ENCODE peak calls at places on chromosomes 11 and 22, in four cellular contexts. G is left lung, O is caudate nucleus, J is heart right ventricle. P is an unnamed sample.
A peak's percentile ranks its signal among the peaks of the same experiment; 100 is the strongest.

GRCh38 chr22:27913162-27913741 is 5.8 kb downstream of the PITPNB start:
- DNase-seq in G (no peak), O (no peak), J (no peak), P (no peak)

GRCh38 chr11:25928076-25928475 is 403.9 kb upstream of the ANO3 start:
- DNase-seq in G (no peak), O (no peak), J (no peak), P (no peak)

GRCh38 chr11:121630041-121630440 is 177.3 kb upstream of the SORL1-AS1 start:
- DNase-seq in G (no peak), O (no peak), J (no peak), P (no peak)

GRCh38 chr11:119737678-119738439 is 8.9 kb upstream of the NECTIN1 start:
- DNase-seq in G (no peak), O (no peak), J (no peak), P (no peak)

GRCh38 chr11:41116970-41117369 is 342.5 kb downstream of the LRRC4C start:
- DNase-seq in G (no peak), O (no peak), J (no peak), P (no peak)

GRCh38 chr22:50071432-50072166 is 13.5 kb upstream of the TTLL8 start:
- DNase-seq in G (no peak), O (no peak), J (no peak), P (no peak)

GRCh38 chr11:131136476-131136875 is 220.2 kb upstream of the SNX19 start:
- DNase-seq in G (no peak), O (no peak), J (no peak), P (no peak)

GRCh38 chr11:1763796-1764661 is at the start of gene CTSD:
- DNase-seq in G (peak; percentile 92), O (peak; percentile 88), J (peak; percentile 94), P (no peak)

GRCh38 chr11:12827929-12828812 is 153.9 kb downstream of the TEAD1 start:
- DNase-seq in G (no peak), O (peak; percentile 50), J (no peak), P (no peak)

GRCh38 chr11:103947566-103947919 is 88.9 kb upstream of the DDI1 start:
- DNase-seq in G (no peak), O (no peak), J (no peak), P (no peak)

GRCh38 chr11:10640308-10640707 is 53.2 kb downstream of the IRAG1 start:
- DNase-seq in G (no peak), O (no peak), J (no peak), P (no peak)

GRCh38 chr11:10637629-10638028 is 55.9 kb downstream of the IRAG1 start:
- DNase-seq in G (no peak), O (no peak), J (no peak), P (no peak)

GRCh38 chr11:10638285-10638684 is 55.3 kb downstream of the IRAG1 start:
- DNase-seq in G (no peak), O (peak; percentile 53), J (no peak), P (no peak)

GRCh38 chr11:10641314-10642206 is 52.0 kb downstream of the IRAG1 start:
- DNase-seq in G (no peak), O (no peak), J (no peak), P (no peak)

GRCh38 chr11:10639350-10639749 is 54.2 kb downstream of the IRAG1 start:
- DNase-seq in G (no peak), O (no peak), J (no peak), P (no peak)
- H3K27ac ChIP-seq in G (peak overlapping the region; percentile 48), O (peak overlapping the region; percentile 90), J (peak overlapping the region; percentile 6), P (no peak overlapping the region)

GRCh38 chr11:617912-618682 is 2.3 kb upstream of the IRF7 start:
- DNase-seq in G (no peak), O (no peak), J (no peak), P (no peak)

GRCh38 chr11:615453-616319 is at the start of gene IRF7:
- DNase-seq in G (peak; percentile 97), O (peak; percentile 84), J (peak; percentile 96), P (peak; percentile 59)

GRCh38 chr11:617248-617911 is 1.6 kb upstream of the IRF7 start:
- DNase-seq in G (no peak), O (no peak), J (peak; percentile 20), P (no peak)

GRCh38 chr11:614583-615452 is 932 bp downstream of the IRF7 start:
- DNase-seq in G (no peak), O (no peak), J (peak; percentile 59), P (no peak)

GRCh38 chr11:616320-617220 is 820 bp upstream of the IRF7 start:
- DNase-seq in G (peak; percentile 58), O (no peak), J (no peak), P (no peak)
- H3K27ac ChIP-seq in G (peak overlapping the region; percentile 97), O (no peak overlapping the region), J (peak overlapping the region; percentile 99), P (peak overlapping the region; percentile 77)

DNA sequence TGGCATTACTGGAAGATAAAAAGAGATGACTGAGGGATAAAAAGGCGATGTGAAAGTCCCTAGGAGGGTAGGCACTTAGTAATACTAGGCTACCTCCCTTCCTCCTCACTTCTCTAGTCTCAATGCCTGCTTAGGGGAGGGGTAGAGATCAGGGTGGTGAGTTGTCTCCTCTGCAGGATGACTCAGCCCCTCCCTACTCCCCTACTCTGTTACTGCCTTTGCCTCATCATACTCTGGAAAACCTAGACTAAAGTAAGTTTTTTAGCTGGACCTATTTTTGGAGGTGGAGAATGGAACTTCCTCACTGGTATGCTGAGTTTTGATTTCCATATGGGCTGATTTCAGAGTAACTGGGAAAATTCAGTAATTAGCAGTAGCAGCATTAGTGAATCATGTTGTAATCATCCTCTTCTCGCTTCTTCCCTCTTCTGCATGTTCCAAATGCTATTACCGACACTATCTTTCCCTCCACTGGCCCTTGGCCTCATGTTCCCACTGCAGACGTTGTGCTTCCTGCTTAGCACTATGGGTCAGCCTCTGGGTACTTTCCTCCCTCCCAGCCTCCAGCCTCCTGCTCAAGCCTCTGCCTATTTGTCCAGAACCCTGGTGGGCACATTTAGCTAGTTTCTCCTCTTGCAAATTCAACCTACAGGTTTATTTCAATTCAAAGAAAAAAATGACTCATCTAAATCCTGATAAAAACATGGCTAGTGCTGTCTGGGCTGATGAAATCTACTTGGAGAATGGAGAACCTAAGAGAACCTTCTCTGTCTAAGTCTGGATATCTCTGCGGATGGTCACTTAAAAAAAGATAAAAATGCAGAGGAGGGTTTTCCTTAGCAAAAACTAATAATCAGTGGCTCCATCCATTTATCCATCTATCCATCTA is 281.7 kb downstream of the ST3GAL4 start:
- DNase-seq in G (no peak), O (no peak), J (no peak), P (no peak)
- H3K27ac ChIP-seq in G (no peak overlapping the region), O (no peak overlapping the region), J (no peak overlapping the region), P (no peak overlapping the region)

GRCh38 chr11:85784480-85784879 is 26.5 kb downstream of the SYTL2 start:
- DNase-seq in G (no peak), O (no peak), J (no peak), P (no peak)

GRCh38 chr11:85787809-85788805 is 22.8 kb downstream of the SYTL2 start:
- DNase-seq in G (no peak), O (no peak), J (no peak), P (peak; percentile 43)

GRCh38 chr11:85784907-85785306 is 26.0 kb downstream of the SYTL2 start:
- DNase-seq in G (no peak), O (no peak), J (no peak), P (no peak)

GRCh38 chr11:85783758-85784157 is 27.2 kb downstream of the SYTL2 start:
- DNase-seq in G (no peak), O (no peak), J (no peak), P (no peak)

DNA sequence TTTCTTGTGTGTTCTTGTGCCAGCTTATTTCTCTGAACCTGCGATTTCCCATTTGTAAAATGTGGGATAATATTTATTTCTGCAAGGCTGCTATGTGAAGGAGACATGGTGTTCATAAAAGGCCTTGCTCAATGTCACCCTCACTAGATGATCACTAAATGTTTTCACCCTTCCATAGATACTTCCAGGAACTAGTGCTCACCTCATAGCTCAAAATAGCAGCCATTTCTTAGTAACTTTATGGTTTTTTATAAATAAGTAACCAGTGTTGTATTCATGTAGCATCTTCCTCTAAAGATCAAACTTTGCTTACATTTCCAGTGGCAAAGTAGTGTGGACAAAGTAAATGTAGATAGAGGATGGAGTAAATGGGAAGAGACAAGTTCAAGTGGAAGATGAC is 23.8 kb downstream of the SYTL2 start:
- DNase-seq in G (no peak), O (no peak), J (no peak), P (no peak)
- H3K27ac ChIP-seq in G (no peak overlapping the region), O (no peak overlapping the region), J (no peak overlapping the region), P (peak overlapping the region; percentile 58)

GRCh38 chr11:96715208-96715607 is 325.4 kb downstream of the JRKL start:
- DNase-seq in G (no peak), O (no peak), J (no peak), P (no peak)

GRCh38 chr11:96713301-96713700 is 323.5 kb downstream of the JRKL start:
- DNase-seq in G (no peak), O (no peak), J (no peak), P (no peak)

GRCh38 chr11:96714689-96715088 is 324.9 kb downstream of the JRKL start:
- DNase-seq in G (no peak), O (no peak), J (no peak), P (no peak)
- H3K27ac ChIP-seq in G (no peak overlapping the region), O (no peak overlapping the region), J (no peak overlapping the region), P (no peak overlapping the region)

GRCh38 chr22:30028731-30029130 is 51.5 kb upstream of the HORMAD2 start:
- DNase-seq in G (no peak), O (peak; percentile 62), J (no peak), P (no peak)
- H3K27ac ChIP-seq in G (no peak overlapping the region), O (peak overlapping the region; percentile 55), J (peak overlapping the region; percentile 19), P (no peak overlapping the region)

GRCh38 chr11:85666687-85667086 is 1.8 kb upstream of the CREBZF start:
- DNase-seq in G (no peak), O (no peak), J (no peak), P (no peak)
- H3K27ac ChIP-seq in G (no peak overlapping the region), O (no peak overlapping the region), J (no peak overlapping the region), P (no peak overlapping the region)

DNA sequence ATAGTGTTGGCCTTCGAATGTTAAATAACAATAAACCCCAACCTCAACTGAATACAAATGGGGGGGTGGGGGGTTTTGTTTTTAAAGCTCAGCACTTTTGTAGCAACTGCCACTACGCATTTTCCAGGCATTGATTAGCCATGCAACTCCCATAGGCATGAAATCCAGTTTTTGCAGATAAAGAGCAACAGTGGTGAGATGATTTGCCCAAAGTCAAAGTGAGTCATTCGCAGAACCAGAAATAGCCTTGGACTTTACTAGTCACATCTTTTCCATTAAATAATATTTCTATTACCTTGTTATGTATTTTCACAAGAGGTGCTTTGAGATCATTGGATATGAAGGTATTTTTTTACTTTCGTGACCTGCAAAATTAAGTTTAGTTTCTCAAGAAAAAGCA is 1.7 kb upstream of the PHF21A start:
- DNase-seq in G (no peak), O (no peak), J (no peak), P (no peak)
- H3K27ac ChIP-seq in G (no peak overlapping the region), O (no peak overlapping the region), J (peak overlapping the region; percentile 95), P (no peak overlapping the region)

GRCh38 chr22:28978863-28979799 is 82.5 kb downstream of the C22orf31 start:
- DNase-seq in G (no peak), O (no peak), J (no peak), P (no peak)
- H3K27ac ChIP-seq in G (no peak overlapping the region), O (peak overlapping the region; percentile 83), J (no peak overlapping the region), P (no peak overlapping the region)

GRCh38 chr11:19821993-19822392 is 109.4 kb downstream of the NAV2 start:
- DNase-seq in G (no peak), O (no peak), J (no peak), P (no peak)
- H3K27ac ChIP-seq in G (no peak overlapping the region), O (no peak overlapping the region), J (no peak overlapping the region), P (no peak overlapping the region)